ENCODE peak calls at places on chromosomes 7 and 10, in five cellular contexts. W is fibroblast of mammary gland, X is thyroid gland, O is Caco-2, S is mammary epithelial cell. R is an unnamed sample.

GRCh38 chr10:3825244-3825643 is 40.2 kb upstream of the KLF6 start:
- DNase-seq in X (no peak), W (peak), O (peak), S (peak), R (peak)

GRCh38 chr7:154721086-154721485 is 281.8 kb downstream of the PAXIP1 start:
- DNase-seq in S (no peak), X (no peak), W (no peak), O (no peak), R (no peak)

GRCh38 chr10:63164045-63164722 is 31.1 kb downstream of the NRBF2 start:
- DNase-seq in W (peak), X (no peak), O (no peak), S (no peak), R (no peak)

GRCh38 chr10:74292871-74293427 is 141.9 kb downstream of the ADK start:
- DNase-seq in W (peak), O (no peak), X (no peak), S (peak), R (peak)

GRCh38 chr7:78924581-78924980 is 528.9 kb downstream of the MAGI2 start:
- DNase-seq in S (peak), W (peak), X (no peak), O (peak), R (peak)

GRCh38 chr10:16986406-16987128 is 143.0 kb downstream of the CUBN start:
- DNase-seq in O (no peak), S (peak), X (peak), W (peak), R (peak)

GRCh38 chr7:2619120-2619519 is 12.7 kb upstream of the TTYH3 start:
- DNase-seq in S (no peak), W (peak), X (no peak), O (no peak), R (peak)

GRCh38 chr10:112778579-112778978 is 171.5 kb upstream of the TCF7L2 start:
- DNase-seq in S (no peak), X (no peak), W (no peak), O (peak), R (no peak)

GRCh38 chr10:11012476-11012875 is 5.2 kb upstream of the CELF2 start:
- DNase-seq in W (no peak), X (no peak), O (no peak), S (no peak), R (no peak)

GRCh38 chr7:94348142-94348541 is 46.6 kb upstream of the COL1A2 start:
- DNase-seq in W (peak), X (no peak), S (no peak), O (no peak), R (peak)

GRCh38 chr7:27119412-27119911 is 11.1 kb downstream of the HOXA4 start:
- DNase-seq in W (no peak), O (no peak), X (no peak), S (no peak), R (no peak)

GRCh38 chr7:44080118-44080517 is 2.2 kb downstream of the POLM start:
- DNase-seq in W (no peak), X (no peak), O (no peak), S (no peak), R (no peak)

GRCh38 chr7:100119701-100120517 is 475 bp downstream of the CNPY4 start:
- DNase-seq in O (peak), S (no peak), W (peak), X (peak), R (peak)

GRCh38 chr10:100745882-100746412 is 565 bp downstream of the PAX2 start:
- DNase-seq in O (peak), S (no peak), W (no peak), X (no peak), R (no peak)

GRCh38 chr7:36549003-36549402 is 159.3 kb downstream of the ANLN start:
- DNase-seq in O (no peak), W (no peak), X (no peak), S (no peak), R (no peak)

GRCh38 chr7:138565451-138566114 is 105.5 kb downstream of the TRIM24 start:
- DNase-seq in X (no peak), W (peak), S (peak), O (peak), R (peak)

GRCh38 chr7:132592238-132592946 is 16.1 kb upstream of the PLXNA4 start:
- DNase-seq in S (no peak), O (no peak), W (no peak), X (no peak), R (no peak)

GRCh38 chr7:97090761-97091353 is 26.6 kb upstream of the SDHAF3 start:
- DNase-seq in X (no peak), W (no peak), O (no peak), S (no peak), R (no peak)

GRCh38 chr7:51318886-51319579 is 2.4 kb upstream of the COBL start:
- DNase-seq in W (no peak), O (peak), X (no peak), S (no peak), R (no peak)

GRCh38 chr10:15168296-15168780 is at the start of gene NMT2:
- DNase-seq in O (peak), S (peak), W (no peak), X (peak), R (no peak)

GRCh38 chr7:121605297-121605640 is 209.2 kb upstream of the FAM3C start:
- DNase-seq in O (peak), S (peak), X (no peak), W (peak), R (peak)

GRCh38 chr7:50974240-50974639 is 191.5 kb upstream of the GRB10 start:
- DNase-seq in W (no peak), X (no peak), O (no peak), S (no peak), R (no peak)

GRCh38 chr7:139855498-139856270 is 26.6 kb downstream of the TBXAS1 start:
- DNase-seq in O (no peak), S (no peak), W (no peak), X (no peak), R (no peak)

GRCh38 chr7:46613116-46613515 is 692.0 kb upstream of the IGFBP3 start:
- DNase-seq in O (no peak), W (no peak), S (no peak), X (no peak), R (peak)

GRCh38 chr7:153835104-153835503 is 217.1 kb upstream of the DPP6 start:
- DNase-seq in S (no peak), O (no peak), W (no peak), X (no peak), R (peak)

GRCh38 chr10:51302316-51302715 is 228.0 kb downstream of the PRKG1 start:
- DNase-seq in W (peak), O (no peak), S (no peak), X (no peak), R (no peak)

GRCh38 chr10:95508730-95509129 is 52.4 kb downstream of the SORBS1 start:
- DNase-seq in W (peak), X (no peak), S (no peak), O (peak), R (peak)

GRCh38 chr7:100584677-100585510 is 1.0 kb downstream of the LRCH4 start:
- DNase-seq in X (peak), O (peak), S (peak), W (peak), R (peak)

GRCh38 chr7:86914468-86915054 is 144.9 kb downstream of the ELAPOR2 start:
- DNase-seq in O (peak), X (no peak), W (peak), S (no peak), R (peak)

GRCh38 chr7:47535033-47535703 is 46.7 kb downstream of the TNS3 start:
- DNase-seq in W (peak), S (no peak), O (peak), X (no peak), R (peak)

GRCh38 chr7:74587435-74588126 is 69.9 kb upstream of the GTF2I start:
- DNase-seq in O (no peak), S (peak), W (peak), X (peak), R (peak)

GRCh38 chr10:117653170-117653515 is 110.6 kb downstream of the EMX2 start:
- DNase-seq in S (peak), X (no peak), O (no peak), W (peak), R (peak)

GRCh38 chr7:156074982-156075615 is 262.8 kb upstream of the SHH start:
- DNase-seq in O (no peak), S (no peak), X (no peak), W (no peak), R (no peak)

GRCh38 chr7:7808156-7808555 is 89.7 kb upstream of the RPA3 start:
- DNase-seq in W (peak), X (no peak), S (peak), O (no peak), R (peak)

GRCh38 chr7:47795631-47796030 is 152.6 kb downstream of the PKD1L1 start:
- DNase-seq in O (no peak), S (no peak), X (no peak), W (peak), R (peak)

GRCh38 chr10:59901481-59901880 is 4.9 kb downstream of the CCDC6 start:
- DNase-seq in X (no peak), O (no peak), W (no peak), S (peak), R (peak)

GRCh38 chr7:112132123-112132694 is 74.0 kb downstream of the DOCK4 start:
- DNase-seq in O (no peak), X (no peak), S (no peak), W (no peak), R (no peak)

GRCh38 chr10:51706225-51706624 is 6.8 kb upstream of the CSTF2T start:
- DNase-seq in X (peak), O (no peak), S (no peak), W (peak), R (peak)

GRCh38 chr10:116511365-116511764 is 34.4 kb upstream of the PNLIP start:
- DNase-seq in X (no peak), W (no peak), S (no peak), O (peak), R (no peak)
- TF ChIP-seq CTCF in X (no peak), W (no peak), S (no peak), O (no peak), R (no peak)

GRCh38 chr7:136063337-136063666 is 86.1 kb upstream of the MTPN start:
- DNase-seq in S (no peak), W (no peak), X (no peak), O (no peak), R (no peak)
- H3K4me3 ChIP-seq in S (no peak), W (no peak), X (no peak), O (no peak), R (no peak)

DNA sequence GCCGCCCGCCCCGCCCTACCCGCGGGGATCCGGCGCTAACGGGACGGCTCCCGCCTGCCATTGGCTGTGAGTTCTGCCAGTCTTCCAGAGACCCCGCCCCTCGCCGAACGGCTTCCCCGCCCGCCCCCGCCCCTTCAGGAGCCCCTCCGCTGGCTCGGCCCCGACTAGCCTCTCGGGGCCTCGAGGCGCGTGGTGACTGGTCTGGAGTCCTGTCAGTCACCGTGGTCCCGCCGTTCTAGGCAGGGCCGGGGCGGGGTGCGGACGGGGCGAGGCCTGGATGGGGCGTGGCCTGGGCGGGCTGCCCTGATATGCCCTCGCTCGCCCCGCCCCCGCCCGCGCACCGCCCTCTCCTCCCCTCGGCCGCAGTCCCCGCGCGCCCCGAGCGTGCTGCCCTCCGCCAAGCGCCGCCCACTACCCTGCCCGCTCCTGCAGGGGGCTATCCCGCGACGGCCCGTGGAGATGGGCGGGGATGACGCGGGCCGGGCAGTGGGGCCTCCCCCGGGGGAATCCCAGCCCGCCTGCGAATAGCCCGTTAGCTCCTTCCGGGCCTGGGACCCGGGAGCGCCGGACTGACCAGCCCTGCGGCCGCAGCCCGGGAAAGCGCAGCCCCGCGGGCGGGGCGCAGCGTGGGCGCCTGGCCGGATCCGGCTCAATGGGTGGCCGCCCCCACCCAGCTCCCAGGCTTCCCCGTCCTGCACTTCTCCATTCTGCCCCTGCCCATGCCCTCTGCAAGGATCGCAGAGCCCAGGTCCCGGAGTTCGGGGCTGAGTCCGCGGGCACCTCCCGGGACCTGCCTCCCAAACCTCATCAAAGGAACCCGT is 444 bp upstream of the HIP1 start:
- DNase-seq in W (peak), O (peak), S (peak), X (peak), R (peak)
- TF ChIP-seq CTCF in W (no peak), O (no peak), S (no peak), X (no peak), R (peak)

DNA sequence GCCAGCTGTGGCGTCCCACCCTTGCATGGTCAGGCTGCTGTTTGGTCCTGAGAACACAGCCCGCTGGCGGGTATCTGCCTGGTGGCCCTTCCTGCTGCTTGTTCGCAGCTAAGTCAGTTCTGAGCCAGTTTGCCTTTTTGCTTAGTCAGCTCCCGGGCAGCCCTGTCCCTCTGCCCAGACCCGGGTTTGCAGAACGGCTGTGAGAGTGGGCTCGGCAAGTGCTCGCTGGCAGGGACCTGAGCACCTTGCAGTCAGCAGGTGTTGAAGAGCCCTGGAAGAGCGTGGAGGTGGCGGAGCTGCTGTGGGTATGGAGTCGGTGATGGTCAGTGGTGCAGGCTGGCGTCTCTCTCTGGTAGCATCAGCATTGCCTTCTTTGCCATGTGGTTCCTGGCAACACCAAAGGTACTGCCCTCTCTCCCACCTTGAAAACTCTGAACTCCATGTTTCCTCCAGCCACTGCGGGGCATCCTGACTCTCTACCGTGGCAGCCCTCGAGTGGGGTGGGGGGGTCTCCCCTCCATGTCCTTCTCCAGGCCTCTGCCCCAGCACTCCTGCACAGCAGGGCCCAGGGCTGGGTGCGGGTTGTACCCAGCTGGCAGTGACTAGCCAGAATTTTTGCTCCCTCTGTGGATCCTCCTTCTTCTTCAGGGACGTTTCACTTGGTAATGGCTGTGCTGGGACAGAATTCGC is 4.6 kb downstream of the INPP5A start:
- DNase-seq in X (peak), W (no peak), S (no peak), O (no peak), R (no peak)
- H3K4me3 ChIP-seq in X (no peak), W (no peak), S (no peak), O (no peak), R (no peak)

GRCh38 chr7:128946936-128947830 is 9.5 kb downstream of the IRF5 start:
- DNase-seq in S (no peak), X (no peak), W (no peak), O (no peak), R (no peak)
- TF ChIP-seq CTCF in S (no peak), X (no peak), W (peak), O (peak), R (peak)

GRCh38 chr10:118752401-118752800 is 2.4 kb downstream of the CACUL1 start:
- DNase-seq in X (no peak), S (no peak), W (no peak), O (no peak), R (peak)
- H3K4me3 ChIP-seq in X (no peak), S (peak), W (no peak), O (no peak), R (peak)

DNA sequence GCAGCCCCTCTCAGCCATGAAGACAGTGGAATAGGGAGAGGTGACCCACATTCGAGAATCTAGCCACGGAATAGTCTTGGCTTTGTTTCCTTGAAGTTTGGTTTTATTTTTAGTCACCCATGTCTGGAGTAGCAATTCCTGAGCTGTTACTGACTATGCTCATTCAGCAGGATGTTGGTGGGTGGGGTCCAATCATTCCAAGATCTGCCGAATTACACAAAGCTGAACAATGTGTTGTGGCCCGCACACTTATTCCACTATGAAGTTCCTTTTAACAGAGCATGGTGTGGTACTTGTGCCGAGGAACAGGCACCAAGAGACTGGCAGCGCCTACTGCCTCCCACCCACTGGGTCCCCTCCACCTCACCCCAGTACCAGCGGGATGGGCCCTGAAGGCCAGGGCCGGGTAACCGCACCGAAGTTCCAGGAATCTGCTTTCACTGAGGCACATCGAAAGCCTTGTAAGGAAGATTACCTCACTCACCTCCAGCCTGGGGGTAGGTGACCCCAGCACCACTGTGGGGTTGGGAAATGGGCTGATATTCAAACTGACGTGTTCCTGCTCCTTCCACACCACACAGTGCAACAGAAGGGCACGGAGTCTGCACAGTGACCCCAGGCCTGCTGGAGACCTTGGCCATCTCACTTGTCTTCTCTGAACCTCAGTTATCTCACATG is 29.7 kb downstream of the NPS start:
- DNase-seq in X (no peak), W (no peak), O (no peak), S (no peak), R (no peak)
- TF ChIP-seq CTCF in X (no peak), W (no peak), O (no peak), S (no peak), R (no peak)

DNA sequence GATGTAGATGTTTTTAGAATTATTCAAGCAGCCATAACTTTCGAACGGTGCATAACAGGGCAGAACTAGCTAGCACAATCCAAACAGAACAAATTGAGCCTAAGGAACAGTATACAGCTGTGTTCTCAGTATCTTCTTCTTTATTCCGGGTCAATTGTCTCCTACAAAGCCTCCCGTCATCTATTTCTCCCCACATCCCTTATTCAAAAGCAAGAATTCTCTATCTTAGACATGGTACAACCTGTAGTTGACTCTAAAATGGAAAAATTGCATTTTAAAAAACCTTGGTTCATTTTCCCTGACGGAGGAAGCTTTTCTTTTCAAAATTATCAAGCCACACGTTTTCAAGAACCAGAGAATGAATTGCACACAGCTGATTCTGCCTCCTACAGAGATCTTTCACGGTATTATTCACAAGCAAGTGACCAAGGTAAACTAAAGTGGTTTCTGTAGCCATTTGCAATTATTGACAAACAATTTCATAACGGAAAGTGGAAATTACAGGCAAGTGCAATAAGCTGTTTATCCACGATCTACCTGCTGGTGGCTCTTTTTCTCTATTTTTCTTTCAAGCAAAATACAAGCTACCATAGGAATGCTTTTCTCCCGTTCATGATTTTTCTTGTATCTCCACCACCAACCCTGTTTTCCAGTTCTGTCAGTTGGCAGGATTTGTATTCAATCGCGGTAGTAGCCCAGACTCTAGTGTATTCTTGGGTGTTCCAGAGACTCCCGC is 2.3 kb downstream of the GRM8 start:
- DNase-seq in O (no peak), W (no peak), S (peak), X (no peak), R (no peak)
- H3K4me3 ChIP-seq in O (no peak), W (no peak), S (no peak), X (no peak), R (no peak)

DNA sequence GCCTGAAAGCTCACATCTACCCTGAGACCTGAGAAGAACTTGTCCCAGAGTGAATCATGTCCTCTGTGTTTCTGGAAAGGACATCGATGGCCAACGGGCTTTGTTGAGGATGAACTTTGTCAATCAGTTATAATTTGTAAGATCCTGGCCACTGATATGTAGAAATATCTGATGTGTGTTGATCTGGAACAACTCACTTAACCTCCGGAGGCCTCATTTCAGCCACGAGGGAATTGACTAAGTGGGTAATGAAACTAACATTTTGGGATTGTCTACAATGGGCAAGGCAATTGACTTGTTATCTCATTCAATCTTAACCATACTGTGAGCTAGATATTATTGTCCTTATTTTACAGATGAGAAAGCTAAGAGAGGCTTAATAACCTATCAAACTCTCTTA is 468.1 kb upstream of the NRP1 start:
- DNase-seq in S (no peak), X (no peak), W (no peak), O (no peak), R (no peak)
- TF ChIP-seq CTCF in S (no peak), X (no peak), W (no peak), O (no peak), R (no peak)

R was measured in fibroblast of villous mesenchyme.